ENCODE peak calls at places on chromosomes 13 and 19, in eight cellular contexts. S is HAP-1; O is ascending aorta; B is right lobe of liver; N is CD4-positive, alpha-beta memory T cell; D is Peyer's patch; E is foreskin fibroblast; C is adrenal gland. J is an unnamed sample.

GRCh38 chr13:97273341-97273831 is 51.3 kb downstream of the MBNL2 start:
- DNase-seq in S (no peak), O (no peak), B (no peak), N (no peak), D (no peak), E (peak), C (no peak), J (no peak)

GRCh38 chr13:43285891-43286602 is 262.7 kb downstream of the DNAJC15 start:
- DNase-seq in S (no peak), O (no peak), B (no peak), N (no peak), D (no peak), E (peak), C (no peak), J (no peak)

GRCh38 chr13:74662895-74663294 is 528.7 kb upstream of the KLF12 start:
- DNase-seq in S (no peak), O (no peak), B (no peak), N (no peak), D (no peak), E (peak), C (no peak), J (no peak)

GRCh38 chr19:46624958-46625661 is at the start of gene PTGIR:
- DNase-seq in S (no peak), O (peak), B (no peak), N (no peak), D (no peak), E (peak), C (no peak), J (peak)

GRCh38 chr13:53138369-53139036 is 109.9 kb downstream of the OLFM4 start:
- DNase-seq in S (no peak), O (no peak), B (no peak), N (no peak), D (peak), E (peak), C (no peak), J (no peak)

GRCh38 chr19:33386361-33386858 is 12.9 kb downstream of the CEBPG start:
- DNase-seq in S (no peak), O (no peak), B (no peak), N (no peak), D (peak), E (no peak), C (no peak), J (no peak)

GRCh38 chr19:1062387-1063029 is 4.5 kb upstream of the ARHGAP45 start:
- DNase-seq in S (peak), O (no peak), B (no peak), N (no peak), D (no peak), E (no peak), C (no peak), J (no peak)

GRCh38 chr13:49214917-49215376 is 5.2 kb upstream of the MLNR start:
- DNase-seq in S (peak), O (no peak), B (peak), N (peak), D (peak), E (peak), C (no peak), J (no peak)

GRCh38 chr13:32947886-32948285 is 68.3 kb upstream of the KL start:
- DNase-seq in S (no peak), O (no peak), B (no peak), N (no peak), D (no peak), E (no peak), C (no peak), J (no peak)

GRCh38 chr19:47796785-47797184 is 7.6 kb downstream of the TPRX1 start:
- DNase-seq in S (no peak), O (no peak), B (no peak), N (no peak), D (no peak), E (no peak), C (no peak), J (no peak)

GRCh38 chr13:19863323-19864017 is at the start of gene ZMYM5:
- DNase-seq in S (peak), O (peak), B (peak), N (peak), D (peak), E (peak), C (peak), J (peak)

GRCh38 chr19:4208385-4209094 is 20.8 kb upstream of the EBI3 start:
- DNase-seq in S (peak), O (no peak), B (no peak), N (no peak), D (peak), E (peak), C (no peak), J (peak)

GRCh38 chr13:51101636-51102218 is 9.3 kb downstream of the C13orf42 start:
- DNase-seq in S (no peak), O (no peak), B (no peak), N (no peak), D (no peak), E (no peak), C (no peak), J (no peak)

GRCh38 chr19:50460161-50460765 is 16.0 kb upstream of the EMC10 start:
- DNase-seq in S (no peak), O (no peak), B (no peak), N (no peak), D (no peak), E (peak), C (no peak), J (no peak)

GRCh38 chr13:106063591-106064308 is 471.7 kb downstream of the EFNB2 start:
- DNase-seq in S (no peak), O (no peak), B (no peak), N (no peak), D (no peak), E (peak), C (no peak), J (no peak)

GRCh38 chr13:76799696-76800095 is 86.5 kb downstream of the KCTD12 start:
- DNase-seq in S (no peak), O (no peak), B (no peak), N (no peak), D (no peak), E (no peak), C (no peak), J (no peak)

GRCh38 chr19:50383852-50384684 is at the start of gene POLD1:
- DNase-seq in S (peak), O (peak), B (peak), N (peak), D (peak), E (peak), C (peak), J (peak)

GRCh38 chr13:104357174-104357573 is 1291.0 kb upstream of the SLC10A2 start:
- DNase-seq in S (no peak), O (no peak), B (no peak), N (no peak), D (no peak), E (peak), C (no peak), J (no peak)

GRCh38 chr13:46495066-46495465 is 57.9 kb upstream of the LRCH1 start:
- DNase-seq in S (no peak), O (no peak), B (no peak), N (no peak), D (no peak), E (no peak), C (no peak), J (no peak)

GRCh38 chr13:101845501-101846012 is 393.1 kb downstream of the ITGBL1 start:
- DNase-seq in S (no peak), O (no peak), B (no peak), N (no peak), D (no peak), E (peak), C (no peak), J (no peak)

GRCh38 chr19:18421371-18421959 is 2.3 kb downstream of the SSBP4 start:
- DNase-seq in S (no peak), O (no peak), B (no peak), N (no peak), D (peak), E (no peak), C (peak), J (peak)

GRCh38 chr13:44132710-44133109 is 240.9 kb upstream of the SERP2 start:
- DNase-seq in S (no peak), O (peak), B (peak), N (no peak), D (no peak), E (peak), C (peak), J (no peak)

GRCh38 chr13:112702341-112702982 is 12.6 kb downstream of the ATP11A start:
- DNase-seq in S (peak), O (peak), B (no peak), N (no peak), D (peak), E (peak), C (no peak), J (no peak)

GRCh38 chr19:43518051-43518450 is 8.9 kb downstream of the ETHE1 start:
- DNase-seq in S (no peak), O (no peak), B (no peak), N (no peak), D (no peak), E (no peak), C (no peak), J (no peak)

GRCh38 chr19:16041571-16042386 is 34.5 kb upstream of the TPM4 start:
- DNase-seq in S (peak), O (peak), B (peak), N (peak), D (peak), E (peak), C (peak), J (peak)

GRCh38 chr19:40392894-40393517 is 3.0 kb upstream of the HIPK4 start:
- DNase-seq in S (peak), O (no peak), B (no peak), N (no peak), D (no peak), E (peak), C (no peak), J (no peak)

GRCh38 chr19:32421589-32422361 is 16.2 kb downstream of the DPY19L3 start:
- DNase-seq in S (no peak), O (no peak), B (no peak), N (no peak), D (no peak), E (no peak), C (no peak), J (no peak)

GRCh38 chr19:46193678-46194077 is 35.9 kb upstream of the IGFL1 start:
- DNase-seq in S (no peak), O (no peak), B (no peak), N (no peak), D (no peak), E (no peak), C (no peak), J (no peak)

GRCh38 chr13:70424428-70424827 is 316.2 kb upstream of the KLHL1 start:
- DNase-seq in S (peak), O (no peak), B (no peak), N (no peak), D (no peak), E (no peak), C (no peak), J (no peak)

GRCh38 chr19:10295305-10295846 is 5.6 kb downstream of the ICAM5 start:
- DNase-seq in S (no peak), O (no peak), B (peak), N (peak), D (peak), E (peak), C (no peak), J (no peak)

GRCh38 chr13:98613591-98613990 is 36.7 kb upstream of the STK24 start:
- DNase-seq in S (no peak), O (no peak), B (no peak), N (no peak), D (no peak), E (peak), C (no peak), J (no peak)

GRCh38 chr19:35350591-35350990 is 2.9 kb downstream of the FFAR1 start:
- DNase-seq in S (no peak), O (no peak), B (no peak), N (no peak), D (peak), E (no peak), C (no peak), J (no peak)

GRCh38 chr19:4081441-4082129 is 14.9 kb upstream of the ZBTB7A start:
- DNase-seq in S (peak), O (no peak), B (no peak), N (no peak), D (no peak), E (no peak), C (no peak), J (no peak)

GRCh38 chr19:12544401-12544876 is 6.8 kb downstream of the ZNF564 start:
- DNase-seq in S (no peak), O (no peak), B (no peak), N (no peak), D (no peak), E (peak), C (no peak), J (no peak)

GRCh38 chr13:40974460-40975407 is 44.4 kb downstream of the ELF1 start:
- DNase-seq in S (peak), O (no peak), B (no peak), N (peak), D (peak), E (peak), C (no peak), J (peak)

GRCh38 chr13:34900288-34900739 is 41.8 kb upstream of the NBEA start:
- DNase-seq in S (peak), O (no peak), B (no peak), N (no peak), D (no peak), E (no peak), C (no peak), J (no peak)

GRCh38 chr19:10228925-10229324 is 2.2 kb downstream of the S1PR2 start:
- DNase-seq in S (peak), O (no peak), B (no peak), N (peak), D (peak), E (peak), C (no peak), J (peak)

GRCh38 chr13:50679321-50679720 is 164.2 kb downstream of the DLEU7 start:
- DNase-seq in S (no peak), O (no peak), B (no peak), N (no peak), D (no peak), E (peak), C (no peak), J (no peak)

GRCh38 chr19:8935460-8935859 is 74.7 kb downstream of the MUC16 start:
- DNase-seq in S (no peak), O (peak), B (no peak), N (no peak), D (no peak), E (peak), C (no peak), J (no peak)

GRCh38 chr19:56839665-56840451 is 668 bp downstream of the PEG3 start:
- DNase-seq in S (no peak), O (peak), B (peak), N (no peak), D (peak), E (peak), C (peak), J (peak)

GRCh38 chr19:56838930-56839664 is 1.4 kb downstream of the PEG3 start:
- DNase-seq in S (no peak), O (peak), B (peak), N (no peak), D (peak), E (peak), C (peak), J (peak)

GRCh38 chr19:56842421-56842820 is 1.9 kb upstream of the PEG3 start:
- DNase-seq in S (no peak), O (no peak), B (no peak), N (no peak), D (no peak), E (no peak), C (no peak), J (no peak)

GRCh38 chr19:56841194-56841546 is 644 bp upstream of the PEG3 start:
- DNase-seq in S (no peak), O (no peak), B (no peak), N (no peak), D (no peak), E (no peak), C (no peak), J (no peak)

GRCh38 chr19:56840452-56841193 is at the start of the genes PEG3 and ZIM2:
- DNase-seq in S (no peak), O (peak), B (peak), N (no peak), D (peak), E (peak), C (peak), J (peak)
- H3K4me3 ChIP-seq in S (no peak), O (peak), B (peak), N (no peak), D (peak), E (peak), C (no peak), J (peak)

DNA sequence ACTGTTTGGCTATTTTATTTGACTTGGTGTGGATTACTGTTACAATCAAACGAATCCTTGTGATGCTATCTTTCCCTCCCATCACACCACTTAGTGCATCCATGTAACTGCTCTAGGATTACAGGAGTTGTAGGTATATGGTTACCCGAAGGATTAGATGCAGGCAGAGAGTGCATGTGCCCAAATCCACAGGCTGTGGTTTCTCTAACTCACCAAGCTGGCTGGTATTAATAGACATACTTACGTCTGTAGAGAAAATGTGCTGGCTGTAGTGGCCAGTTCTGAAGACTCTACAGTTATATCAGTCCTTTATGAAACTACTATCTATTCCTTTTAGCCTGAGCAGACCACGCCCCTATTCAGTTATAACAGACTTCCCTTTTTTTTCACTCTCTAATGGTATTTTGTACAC is 1.1 kb upstream of the HMGB1 start:
- DNase-seq in S (no peak), O (no peak), B (no peak), N (no peak), D (no peak), E (no peak), C (no peak), J (peak)
- H3K4me3 ChIP-seq in S (no peak), O (no peak), B (no peak), N (no peak), D (no peak), E (no peak), C (no peak), J (peak)

GRCh38 chr19:17385878-17386611 is 8.0 kb downstream of the CCDC194 start:
- DNase-seq in S (peak), O (peak), B (peak), N (peak), D (peak), E (peak), C (peak), J (peak)
- H3K4me3 ChIP-seq in S (no peak), O (no peak), B (no peak), N (no peak), D (no peak), E (no peak), C (no peak), J (no peak)

DNA sequence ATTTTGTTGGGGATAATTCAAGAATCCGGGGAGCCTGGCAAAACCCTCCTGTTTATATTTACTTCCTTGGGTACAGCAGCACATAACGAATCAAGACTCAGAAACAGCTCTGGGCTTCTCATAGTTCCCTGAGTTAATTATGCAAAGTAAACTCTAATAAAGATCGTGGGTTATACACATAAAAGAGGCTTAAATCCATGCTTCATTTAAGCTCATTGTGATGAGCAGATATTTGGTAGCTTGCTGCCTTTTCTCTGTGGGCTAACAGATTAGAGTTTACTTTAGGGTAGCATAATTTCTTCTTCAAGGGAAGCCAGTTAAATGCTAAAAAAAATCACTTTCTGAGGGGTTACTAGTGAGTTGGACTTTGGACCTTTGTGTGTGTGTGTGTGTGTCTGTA is 357.7 kb downstream of the TDRD3 start:
- DNase-seq in S (peak), O (no peak), B (no peak), N (no peak), D (no peak), E (no peak), C (no peak), J (no peak)
- H3K4me3 ChIP-seq in S (no peak), O (no peak), B (no peak), N (no peak), D (no peak), E (no peak), C (no peak), J (no peak)

GRCh38 chr19:54162241-54162805 is 2.8 kb upstream of the LENG1 start:
- DNase-seq in S (peak), O (peak), B (peak), N (peak), D (peak), E (peak), C (peak), J (no peak)
- H3K4me3 ChIP-seq in S (peak), O (peak), B (peak), N (no peak), D (peak), E (peak), C (no peak), J (no peak)

J was measured in WERI-Rb-1.